ENCODE peak calls at places on chromosomes 7 and 10, in nine cellular contexts. N is adrenal gland, P is HCT116, U is transverse colon, Y is esophagus squamous epithelium, K is right lobe of liver, E is IMR-90, X is uterus, F is heart left ventricle. D is an unnamed sample. For H3K36me3, the result is how much of the 10 kb centered on the place peaks cover.

GRCh38 chr10:59346321-59346720 is 16.0 kb downstream of the FAM13C start:
- DNase-seq in N (no peak), P (no peak), U (no peak), Y (no peak), K (no peak), E (peak), X (no peak), F (no peak), D (peak)

GRCh38 chr7:12771378-12771877 is 84.0 kb downstream of the ARL4A start:
- DNase-seq in N (peak), P (no peak), U (peak), Y (no peak), K (peak), E (peak), X (peak), F (peak), D (peak)

GRCh38 chr7:2175514-2175913 is 57.2 kb downstream of the MAD1L1 start:
- DNase-seq in N (peak), P (no peak), U (no peak), Y (no peak), K (no peak), E (peak), X (peak), F (peak), D (peak)

GRCh38 chr7:2241580-2242540 is at the start of the genes MRM2 and NUDT1:
- DNase-seq in N (peak), P (peak), U (peak), Y (no peak), K (peak), E (peak), X (peak), F (peak), D (peak)

GRCh38 chr7:36639826-36640225 is 84.5 kb downstream of the AOAH start:
- DNase-seq in N (peak), P (no peak), U (peak), Y (no peak), K (no peak), E (no peak), X (no peak), F (no peak), D (no peak)

GRCh38 chr10:60148266-60148840 is 241.3 kb downstream of the ANK3 start:
- DNase-seq in N (peak), P (no peak), U (peak), Y (no peak), K (no peak), E (peak), X (peak), F (no peak), D (no peak)

GRCh38 chr10:17067549-17068264 is 61.9 kb downstream of the CUBN start:
- DNase-seq in N (no peak), P (no peak), U (no peak), Y (no peak), K (no peak), E (peak), X (no peak), F (no peak), D (no peak)

GRCh38 chr10:9792181-9792580 is 1225.5 kb upstream of the CELF2 start:
- DNase-seq in N (no peak), P (no peak), U (no peak), Y (no peak), K (no peak), E (peak), X (no peak), F (no peak), D (no peak)

GRCh38 chr10:71127019-71127534 is 85.3 kb upstream of the UNC5B start:
- DNase-seq in N (no peak), P (no peak), U (no peak), Y (no peak), K (no peak), E (no peak), X (no peak), F (no peak), D (no peak)

GRCh38 chr10:59388577-59388976 is 26.2 kb upstream of the FAM13C start:
- DNase-seq in N (no peak), P (no peak), U (no peak), Y (no peak), K (no peak), E (no peak), X (no peak), F (no peak), D (no peak)

GRCh38 chr7:40551685-40552576 is 417.1 kb downstream of the SUGCT start:
- DNase-seq in N (peak), P (no peak), U (no peak), Y (no peak), K (no peak), E (peak), X (no peak), F (peak), D (no peak)

GRCh38 chr10:11532329-11532728 is 79.1 kb downstream of the USP6NL start:
- DNase-seq in N (peak), P (no peak), U (no peak), Y (no peak), K (no peak), E (peak), X (no peak), F (no peak), D (no peak)

GRCh38 chr7:28381466-28381865 is 30.9 kb upstream of the CREB5 start:
- DNase-seq in N (no peak), P (no peak), U (no peak), Y (no peak), K (no peak), E (peak), X (no peak), F (no peak), D (no peak)

GRCh38 chr7:55472928-55473725 is 99.2 kb downstream of the VOPP1 start:
- DNase-seq in N (no peak), P (no peak), U (no peak), Y (no peak), K (no peak), E (no peak), X (no peak), F (no peak), D (no peak)

GRCh38 chr7:150586778-150587152 is 19.6 kb downstream of the GIMAP4 start:
- DNase-seq in N (peak), P (no peak), U (no peak), Y (no peak), K (no peak), E (no peak), X (peak), F (no peak), D (no peak)

GRCh38 chr10:30170146-30170545 is 110.8 kb upstream of the JCAD start:
- DNase-seq in N (no peak), P (no peak), U (no peak), Y (no peak), K (no peak), E (no peak), X (no peak), F (no peak), D (no peak)

GRCh38 chr10:118873080-118873737 is 118.4 kb upstream of the CACUL1 start:
- DNase-seq in N (no peak), P (no peak), U (no peak), Y (no peak), K (no peak), E (peak), X (no peak), F (no peak), D (no peak)

GRCh38 chr10:63543576-63543962 is 22.4 kb downstream of the REEP3 start:
- DNase-seq in N (no peak), P (no peak), U (no peak), Y (no peak), K (no peak), E (no peak), X (no peak), F (no peak), D (no peak)

GRCh38 chr10:44706745-44707144 is 204.4 kb upstream of the TMEM72 start:
- DNase-seq in N (peak), P (peak), U (no peak), Y (no peak), K (no peak), E (peak), X (no peak), F (no peak), D (no peak)

GRCh38 chr10:124894569-124895215 is 47.2 kb upstream of the ZRANB1 start:
- DNase-seq in N (no peak), P (no peak), U (no peak), Y (no peak), K (peak), E (peak), X (no peak), F (no peak), D (no peak)

GRCh38 chr10:35533565-35533964 is 71.6 kb upstream of the GJD4 start:
- DNase-seq in N (no peak), P (no peak), U (no peak), Y (no peak), K (no peak), E (no peak), X (peak), F (no peak), D (no peak)

GRCh38 chr7:35596061-35596460 is 98.9 kb downstream of the HERPUD2 start:
- DNase-seq in N (peak), P (no peak), U (no peak), Y (no peak), K (no peak), E (peak), X (no peak), F (no peak), D (no peak)

GRCh38 chr7:110205899-110206298 is 885.0 kb upstream of the LRRN3 start:
- DNase-seq in N (no peak), P (no peak), U (no peak), Y (no peak), K (no peak), E (no peak), X (no peak), F (no peak), D (no peak)

GRCh38 chr10:88565072-88565471 is 18.0 kb downstream of the RNLS start:
- DNase-seq in N (no peak), P (peak), U (no peak), Y (no peak), K (no peak), E (peak), X (no peak), F (no peak), D (no peak)

GRCh38 chr10:60417898-60418297 is 28.2 kb upstream of the ANK3 start:
- DNase-seq in N (no peak), P (no peak), U (no peak), Y (no peak), K (no peak), E (peak), X (no peak), F (no peak), D (no peak)

GRCh38 chr7:65809259-65809981 is 63.5 kb upstream of the VKORC1L1 start:
- DNase-seq in N (no peak), P (no peak), U (no peak), Y (no peak), K (no peak), E (no peak), X (no peak), F (no peak), D (no peak)

GRCh38 chr7:90797596-90797995 is 201.5 kb downstream of the CDK14 start:
- DNase-seq in N (no peak), P (no peak), U (no peak), Y (no peak), K (no peak), E (peak), X (no peak), F (no peak), D (no peak)
- H3K36me3 ChIP-seq in N (under half), P (under half), U (under half), Y (under half), K (under half), E (under half), X (under half), F (under half), D (under half)

GRCh38 chr10:79355420-79356010 is 8.2 kb downstream of the PPIF start:
- DNase-seq in N (no peak), P (no peak), U (no peak), Y (no peak), K (no peak), E (no peak), X (no peak), F (no peak), D (peak)
- TF ChIP-seq POLR2A in N (no peak), P (no peak), U (no peak), Y (no peak), K (no peak), E (no peak), X (no peak), F (no peak), D (no peak)

DNA sequence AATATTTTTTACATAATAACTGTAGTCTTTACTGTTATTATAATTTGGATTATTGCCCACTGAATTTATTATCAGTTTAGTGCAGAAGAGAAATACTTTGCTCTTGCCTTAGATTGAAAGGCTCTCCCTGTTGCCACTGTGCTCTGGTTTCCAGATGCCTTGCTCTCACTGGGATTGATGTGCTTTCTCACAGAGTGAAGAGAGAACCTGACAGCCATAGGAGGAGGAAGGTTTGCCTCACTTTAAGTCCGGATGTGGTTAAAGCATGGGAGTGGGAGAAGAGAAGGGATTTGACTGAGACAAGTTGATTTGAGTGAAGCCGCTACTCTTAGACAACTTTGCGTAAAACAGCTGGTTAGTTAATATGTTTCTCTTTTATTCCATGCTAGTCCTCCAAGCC is 68.2 kb upstream of the RPA3 start:
- DNase-seq in N (no peak), P (no peak), U (no peak), Y (no peak), K (no peak), E (no peak), X (no peak), F (no peak), D (no peak)
- H3K4me3 ChIP-seq in N (no peak), P (no peak), U (no peak), Y (no peak), K (no peak), E (no peak), X (no peak), F (no peak), D (no peak)

DNA sequence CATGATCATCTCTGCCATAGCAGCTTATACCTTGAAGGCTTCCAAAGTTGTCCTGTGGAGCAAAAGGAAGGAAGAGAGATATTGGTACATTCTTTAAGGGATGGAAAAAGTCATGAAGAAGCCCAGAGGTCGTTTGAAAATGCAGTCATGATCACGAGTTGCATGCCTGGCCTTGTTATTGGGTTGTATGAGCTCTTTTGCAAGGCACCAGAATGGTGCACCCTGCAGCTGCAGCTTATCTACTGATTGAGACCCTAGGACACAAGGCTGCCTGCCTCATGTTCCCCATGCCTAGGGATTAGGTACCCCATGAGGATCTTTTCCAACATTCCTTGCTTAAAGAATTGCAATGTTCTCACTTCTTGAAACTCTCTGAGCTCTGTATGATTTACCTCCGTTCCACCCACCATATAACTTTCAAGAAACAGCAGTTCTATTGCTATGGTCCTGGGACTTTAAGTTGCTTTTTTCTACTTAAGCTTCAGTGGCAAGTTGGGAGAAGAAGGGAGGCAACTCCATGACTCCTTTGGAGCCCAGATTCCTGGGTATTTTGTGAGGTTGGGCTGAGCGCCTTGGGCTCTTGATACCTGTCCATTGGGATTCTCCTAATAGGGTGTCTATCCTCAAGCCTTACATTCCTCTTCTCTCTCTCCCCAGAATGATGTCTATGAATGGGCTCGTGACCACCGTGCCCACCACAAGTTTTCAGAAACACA is 6.9 kb downstream of the SCD start:
- DNase-seq in N (no peak), P (no peak), U (no peak), Y (no peak), K (no peak), E (no peak), X (no peak), F (no peak), D (no peak)
- H3K36me3 ChIP-seq in N (half or more), P (half or more), U (under half), Y (under half), K (half or more), E (half or more), X (under half), F (under half), D (under half)

GRCh38 chr10:102645388-102645740 is 1.1 kb downstream of the TRIM8 start:
- DNase-seq in N (peak), P (peak), U (peak), Y (no peak), K (peak), E (peak), X (peak), F (peak), D (peak)

GRCh38 chr10:102646610-102647432 is 2.5 kb downstream of the TRIM8 start:
- DNase-seq in N (no peak), P (peak), U (peak), Y (no peak), K (no peak), E (peak), X (no peak), F (peak), D (no peak)

GRCh38 chr10:102647433-102648268 is 3.4 kb downstream of the TRIM8 start:
- DNase-seq in N (no peak), P (no peak), U (no peak), Y (no peak), K (no peak), E (no peak), X (no peak), F (no peak), D (no peak)

GRCh38 chr10:102644646-102645387 is 538 bp downstream of the TRIM8 start:
- DNase-seq in N (peak), P (peak), U (peak), Y (peak), K (peak), E (peak), X (peak), F (peak), D (peak)

DNA sequence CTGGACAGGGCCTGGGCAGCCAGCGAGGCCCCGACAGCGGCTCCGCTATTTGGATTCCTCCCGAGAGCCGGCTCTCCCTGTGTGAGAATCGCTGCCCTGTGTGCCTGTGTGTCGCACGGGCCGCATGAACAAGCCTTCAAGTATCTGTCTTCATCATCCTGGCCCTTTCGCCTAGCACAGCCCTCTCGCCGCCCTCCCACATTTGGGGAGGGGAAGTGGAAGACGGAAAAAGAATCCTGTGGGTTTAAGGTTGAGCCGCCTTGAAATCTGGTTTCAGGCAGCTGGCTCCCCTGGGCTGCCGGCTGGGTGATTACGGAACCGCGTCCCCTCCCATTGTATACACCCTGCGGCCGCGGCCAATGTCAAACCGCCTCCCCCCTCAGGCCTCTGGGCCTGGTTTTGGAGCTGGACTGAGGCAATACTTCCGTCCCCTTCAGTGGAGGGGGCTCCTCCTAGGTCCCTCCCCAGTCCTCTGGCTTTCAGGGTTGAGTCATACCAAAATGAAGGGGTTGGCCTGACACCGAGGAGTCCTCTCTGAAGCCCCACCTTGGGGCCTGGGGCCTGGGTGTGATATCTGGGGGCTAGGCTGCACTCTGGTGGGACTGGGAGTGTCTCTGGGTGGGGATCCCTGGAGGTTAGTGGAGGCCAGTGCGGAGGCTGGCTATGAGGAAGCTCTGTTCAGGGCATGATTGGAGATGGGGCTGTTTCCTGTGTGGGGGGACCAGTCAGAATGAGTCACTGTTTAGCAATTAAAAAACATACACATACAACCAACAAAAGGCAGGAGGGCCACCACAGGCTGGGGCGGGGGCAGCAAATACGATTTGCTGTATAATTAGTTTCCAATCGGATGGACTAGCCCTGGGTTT is 1.7 kb downstream of the TRIM8 start:
- DNase-seq in N (peak), P (peak), U (peak), Y (peak), K (peak), E (peak), X (peak), F (peak), D (peak)
- TF ChIP-seq POLR2A in N (peak), P (no peak), U (peak), Y (no peak), K (no peak), E (peak), X (peak), F (no peak), D (peak)

GRCh38 chr10:103852856-103853255 is 2.5 kb downstream of the SH3PXD2A start:
- DNase-seq in N (no peak), P (no peak), U (no peak), Y (no peak), K (no peak), E (peak), X (no peak), F (no peak), D (no peak)
- H3K4me3 ChIP-seq in N (no peak), P (no peak), U (no peak), Y (peak), K (no peak), E (no peak), X (no peak), F (peak), D (no peak)

DNA sequence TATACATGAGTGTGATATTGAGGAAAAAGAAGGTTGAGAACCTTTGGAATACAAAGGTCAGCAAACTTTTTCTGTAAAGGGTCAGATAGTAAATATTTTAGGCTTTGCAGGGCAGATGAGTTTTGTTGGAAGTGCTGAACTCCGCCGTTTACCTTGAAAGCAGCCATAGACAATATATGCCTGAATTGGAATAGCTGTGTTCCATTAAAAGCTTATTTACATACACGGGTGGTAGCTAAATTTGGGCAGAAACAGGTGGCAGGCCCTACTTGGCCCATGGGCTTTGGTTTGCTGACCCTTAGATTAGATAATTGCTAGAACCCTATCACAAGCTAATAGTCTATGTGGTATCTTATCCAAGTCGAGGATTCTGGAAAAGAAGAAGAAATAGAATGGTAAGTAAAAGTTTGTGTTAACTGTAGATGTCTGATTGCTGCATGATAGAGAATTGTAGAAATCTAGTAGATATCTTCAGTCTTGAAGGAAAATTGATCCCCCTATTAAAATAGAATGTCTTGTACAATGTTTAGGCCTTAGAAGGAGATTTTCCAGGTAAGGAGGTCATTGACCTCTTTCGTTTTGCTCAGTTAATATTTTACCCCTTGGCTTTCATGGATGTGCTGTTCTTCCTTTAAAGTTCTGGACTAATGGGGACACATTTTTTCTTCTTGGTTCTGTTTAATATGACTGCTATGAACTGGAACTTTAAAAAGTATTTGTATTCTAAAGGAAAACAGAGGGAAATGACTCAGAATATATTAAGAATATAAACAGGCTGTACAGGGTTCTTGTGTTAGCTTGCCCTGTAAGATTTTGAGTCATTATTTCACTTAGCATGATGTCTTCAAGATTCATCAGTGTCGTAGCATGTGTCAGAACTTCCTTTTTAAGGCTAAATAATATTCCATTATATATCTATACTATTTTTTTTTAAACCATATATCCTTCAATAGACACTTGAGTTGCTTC is 8.0 kb downstream of the RBM33 start:
- DNase-seq in N (no peak), P (no peak), U (no peak), Y (no peak), K (no peak), E (peak), X (no peak), F (no peak), D (no peak)
- H3K36me3 ChIP-seq in N (under half), P (under half), U (under half), Y (under half), K (under half), E (under half), X (under half), F (under half), D (under half)

D was measured in gastrocnemius medialis.